ENCODE peak calls at places on chromosomes 11 and 22, in four cellular contexts. P is glomerular endothelial cell, R is cardiac fibroblast, N is posterior cingulate gyrus. G is an unnamed sample.

GRCh38 chr11:75797796-75798195 is 17.2 kb upstream of the UVRAG start:
- DNase-seq in P (no peak), R (peak; percentile 17), N (no peak), G (no peak)

GRCh38 chr11:46075168-46075567 is 46.1 kb downstream of the PHF21A start:
- DNase-seq in P (peak; percentile 10), R (peak; percentile 73), N (no peak), G (peak; percentile 8)

GRCh38 chr22:49930596-49931412 is 12.4 kb downstream of the CRELD2 start:
- DNase-seq in P (peak; percentile 81), R (peak; percentile 76), N (peak; percentile 74), G (peak; percentile 81)

GRCh38 chr11:76282786-76283185 is 76.5 kb upstream of the WNT11 start:
- DNase-seq in P (no peak), R (no peak), N (no peak), G (no peak)

GRCh38 chr11:83294208-83294607 is 8.0 kb upstream of the CCDC90B start:
- DNase-seq in P (no peak), R (no peak), N (no peak), G (no peak)

GRCh38 chr22:46068908-46069481 is 81.3 kb upstream of the PPARA start:
- DNase-seq in P (no peak), R (peak; percentile 49), N (peak; percentile 9), G (no peak)

GRCh38 chr11:26078217-26078821 is 253.6 kb upstream of the ANO3 start:
- DNase-seq in P (no peak), R (no peak), N (no peak), G (no peak)

GRCh38 chr11:116868066-116868465 is 30.6 kb upstream of the APOA1 start:
- DNase-seq in P (no peak), R (no peak), N (no peak), G (no peak)

GRCh38 chr11:7263842-7264241 is 12.1 kb downstream of the SYT9 start:
- DNase-seq in P (no peak), R (no peak), N (no peak), G (no peak)

GRCh38 chr11:100741866-100742625 is 55.0 kb downstream of the ARHGAP42 start:
- DNase-seq in P (no peak), R (no peak), N (no peak), G (no peak)

GRCh38 chr22:25404923-25405853 is 159.3 kb upstream of the GRK3 start:
- DNase-seq in P (no peak), R (peak; percentile 78), N (peak; percentile 76), G (peak; percentile 65)

GRCh38 chr11:85517272-85517671 is 109.9 kb downstream of the DLG2 start:
- DNase-seq in P (no peak), R (no peak), N (no peak), G (no peak)

GRCh38 chr11:117884994-117885393 is 8.5 kb upstream of the FXYD6 start:
- DNase-seq in P (no peak), R (peak; percentile 24), N (no peak), G (no peak)

GRCh38 chr22:22836635-22837034 is 51.0 kb upstream of the IGLL5 start:
- DNase-seq in P (no peak), R (no peak), N (no peak), G (no peak)

GRCh38 chr11:78290293-78291176 is 101.8 kb downstream of the USP35 start:
- DNase-seq in P (no peak), R (peak; percentile 88), N (no peak), G (no peak)

GRCh38 chr22:42433754-42434153 is 1.6 kb upstream of the NFAM1 start:
- DNase-seq in P (no peak), R (no peak), N (no peak), G (no peak)

GRCh38 chr11:103633037-103633788 is 403.2 kb upstream of the DDI1 start:
- DNase-seq in P (peak; percentile 75), R (peak; percentile 82), N (no peak), G (no peak)

GRCh38 chr11:67052891-67053290 is 3.8 kb upstream of the RHOD start:
- DNase-seq in P (no peak), R (no peak), N (no peak), G (no peak)

GRCh38 chr11:126135182-126136176 is 72.8 kb upstream of the CDON start:
- DNase-seq in P (no peak), R (peak; percentile 33), N (no peak), G (no peak)

GRCh38 chr11:70804174-70804855 is 406.0 kb downstream of the CTTN start:
- DNase-seq in P (no peak), R (no peak), N (peak; percentile 44), G (no peak)

GRCh38 chr22:50403701-50404101 is 60.6 kb downstream of the PPP6R2 start:
- DNase-seq in P (peak; percentile 4), R (peak; percentile 27), N (peak; percentile 29), G (peak; percentile 44)

GRCh38 chr11:111089759-111090158 is 155.8 kb upstream of the POU2AF2 start:
- DNase-seq in P (no peak), R (no peak), N (no peak), G (no peak)

GRCh38 chr22:38202437-38203089 is 769 bp downstream of the MAFF start:
- DNase-seq in P (no peak), R (peak; percentile 96), N (peak; percentile 41), G (no peak)

GRCh38 chr11:117230286-117230961 is 1.4 kb downstream of the PCSK7 start:
- DNase-seq in P (no peak), R (no peak), N (no peak), G (no peak)

GRCh38 chr22:43878079-43878795 is 13.6 kb downstream of the PNPLA5 start:
- DNase-seq in P (no peak), R (peak; percentile 79), N (no peak), G (no peak)

GRCh38 chr11:14202263-14203173 is 156.5 kb downstream of the RRAS2 start:
- DNase-seq in P (no peak), R (no peak), N (no peak), G (no peak)

GRCh38 chr11:61776561-61777075 is 15.8 kb downstream of the TMEM258 start:
- DNase-seq in P (no peak), R (peak; percentile 81), N (peak; percentile 51), G (peak; percentile 68)